ENCODE peak calls at places on chromosomes 7 and 10, in four cellular contexts. One of them, this sample, is unnamed.

GRCh38 chr7:39428221-39428620 is 138.0 kb upstream of the YAE1 start:
- DNase-seq in C1 segment of cervical spinal cord: no peak
- DNase-seq in CD8-positive, alpha-beta T cell: no peak
- DNase-seq in activated CD8-positive, alpha-beta memory T cell treated with anti-CD3 and anti-CD28 coated beads, Interleukin-2, amount 10 ng/mL, durations not matched to agents 7 days and 5 days: no peak
- DNase-seq in this sample: no peak

GRCh38 chr7:2321020-2321419 is 6.8 kb upstream of the SNX8 start:
- DNase-seq in activated CD8-positive, alpha-beta memory T cell treated with anti-CD3 and anti-CD28 coated beads, Interleukin-2, amount 10 ng/mL, durations not matched to agents 7 days and 5 days: no peak
- DNase-seq in CD8-positive, alpha-beta T cell: no peak
- DNase-seq in C1 segment of cervical spinal cord: no peak
- DNase-seq in this sample: no peak

GRCh38 chr7:111499027-111499426 is 63.3 kb downstream of the IMMP2L start:
- DNase-seq in CD8-positive, alpha-beta T cell: no peak
- DNase-seq in activated CD8-positive, alpha-beta memory T cell treated with anti-CD3 and anti-CD28 coated beads, Interleukin-2, amount 10 ng/mL, durations not matched to agents 7 days and 5 days: no peak
- DNase-seq in C1 segment of cervical spinal cord: no peak
- DNase-seq in this sample: no peak

GRCh38 chr10:132065491-132066105 is at the start of gene JAKMIP3:
- DNase-seq in CD8-positive, alpha-beta T cell: no peak
- DNase-seq in activated CD8-positive, alpha-beta memory T cell treated with anti-CD3 and anti-CD28 coated beads, Interleukin-2, amount 10 ng/mL, durations not matched to agents 7 days and 5 days: no peak
- DNase-seq in C1 segment of cervical spinal cord: peak; percentile 59
- DNase-seq in this sample: peak; percentile 76

GRCh38 chr10:61901829-61902447 is 439 bp downstream of the ARID5B start:
- DNase-seq in C1 segment of cervical spinal cord: peak; percentile 51
- DNase-seq in CD8-positive, alpha-beta T cell: peak; percentile 18
- DNase-seq in activated CD8-positive, alpha-beta memory T cell treated with anti-CD3 and anti-CD28 coated beads, Interleukin-2, amount 10 ng/mL, durations not matched to agents 7 days and 5 days: no peak
- DNase-seq in this sample: peak; percentile 83

GRCh38 chr10:129031233-129032150 is 435.5 kb upstream of the MGMT start:
- DNase-seq in activated CD8-positive, alpha-beta memory T cell treated with anti-CD3 and anti-CD28 coated beads, Interleukin-2, amount 10 ng/mL, durations not matched to agents 7 days and 5 days: peak; percentile 54
- DNase-seq in CD8-positive, alpha-beta T cell: peak; percentile 61
- DNase-seq in C1 segment of cervical spinal cord: peak; percentile 9
- DNase-seq in this sample: peak; percentile 35

GRCh38 chr10:43845121-43845520 is 196.4 kb upstream of the ZNF32 start:
- DNase-seq in CD8-positive, alpha-beta T cell: no peak
- DNase-seq in C1 segment of cervical spinal cord: no peak
- DNase-seq in activated CD8-positive, alpha-beta memory T cell treated with anti-CD3 and anti-CD28 coated beads, Interleukin-2, amount 10 ng/mL, durations not matched to agents 7 days and 5 days: no peak
- DNase-seq in this sample: no peak

GRCh38 chr7:28298870-28299484 is 113.3 kb upstream of the CREB5 start:
- DNase-seq in C1 segment of cervical spinal cord: peak; percentile 34
- DNase-seq in CD8-positive, alpha-beta T cell: no peak
- DNase-seq in activated CD8-positive, alpha-beta memory T cell treated with anti-CD3 and anti-CD28 coated beads, Interleukin-2, amount 10 ng/mL, durations not matched to agents 7 days and 5 days: no peak
- DNase-seq in this sample: peak; percentile 36

GRCh38 chr7:11951909-11952308 is 119.9 kb upstream of the THSD7A start:
- DNase-seq in activated CD8-positive, alpha-beta memory T cell treated with anti-CD3 and anti-CD28 coated beads, Interleukin-2, amount 10 ng/mL, durations not matched to agents 7 days and 5 days: no peak
- DNase-seq in CD8-positive, alpha-beta T cell: no peak
- DNase-seq in C1 segment of cervical spinal cord: no peak
- DNase-seq in this sample: no peak

GRCh38 chr10:29239569-29240472 is 49.0 kb upstream of the LYZL1 start:
- DNase-seq in CD8-positive, alpha-beta T cell: no peak
- DNase-seq in activated CD8-positive, alpha-beta memory T cell treated with anti-CD3 and anti-CD28 coated beads, Interleukin-2, amount 10 ng/mL, durations not matched to agents 7 days and 5 days: no peak
- DNase-seq in C1 segment of cervical spinal cord: no peak
- DNase-seq in this sample: no peak

GRCh38 chr7:34756025-34756437 is 98.0 kb downstream of the NPSR1 start:
- DNase-seq in C1 segment of cervical spinal cord: no peak
- DNase-seq in CD8-positive, alpha-beta T cell: no peak
- DNase-seq in activated CD8-positive, alpha-beta memory T cell treated with anti-CD3 and anti-CD28 coated beads, Interleukin-2, amount 10 ng/mL, durations not matched to agents 7 days and 5 days: no peak
- DNase-seq in this sample: no peak

GRCh38 chr7:138891446-138891810 is 89.8 kb downstream of the KIAA1549 start:
- DNase-seq in C1 segment of cervical spinal cord: no peak
- DNase-seq in CD8-positive, alpha-beta T cell: no peak
- DNase-seq in activated CD8-positive, alpha-beta memory T cell treated with anti-CD3 and anti-CD28 coated beads, Interleukin-2, amount 10 ng/mL, durations not matched to agents 7 days and 5 days: no peak
- DNase-seq in this sample: no peak

GRCh38 chr7:128263420-128263819 is 22.3 kb downstream of the LEP start:
- DNase-seq in CD8-positive, alpha-beta T cell: no peak
- DNase-seq in activated CD8-positive, alpha-beta memory T cell treated with anti-CD3 and anti-CD28 coated beads, Interleukin-2, amount 10 ng/mL, durations not matched to agents 7 days and 5 days: no peak
- DNase-seq in C1 segment of cervical spinal cord: no peak
- DNase-seq in this sample: no peak

GRCh38 chr7:129569326-129569725 is 42.2 kb upstream of the NRF1 start:
- DNase-seq in activated CD8-positive, alpha-beta memory T cell treated with anti-CD3 and anti-CD28 coated beads, Interleukin-2, amount 10 ng/mL, durations not matched to agents 7 days and 5 days: no peak
- DNase-seq in CD8-positive, alpha-beta T cell: no peak
- DNase-seq in C1 segment of cervical spinal cord: no peak
- DNase-seq in this sample: no peak

GRCh38 chr10:78779339-78779955 is 289.3 kb upstream of the ZMIZ1 start:
- DNase-seq in activated CD8-positive, alpha-beta memory T cell treated with anti-CD3 and anti-CD28 coated beads, Interleukin-2, amount 10 ng/mL, durations not matched to agents 7 days and 5 days: no peak
- DNase-seq in C1 segment of cervical spinal cord: no peak
- DNase-seq in CD8-positive, alpha-beta T cell: no peak
- DNase-seq in this sample: no peak

GRCh38 chr7:10022957-10023356 is 950.7 kb upstream of the PHF14 start:
- DNase-seq in C1 segment of cervical spinal cord: peak; percentile 37
- DNase-seq in activated CD8-positive, alpha-beta memory T cell treated with anti-CD3 and anti-CD28 coated beads, Interleukin-2, amount 10 ng/mL, durations not matched to agents 7 days and 5 days: no peak
- DNase-seq in CD8-positive, alpha-beta T cell: no peak
- DNase-seq in this sample: peak; percentile 31

GRCh38 chr10:6269953-6270867 is 67.5 kb downstream of the PFKFB3 start:
- DNase-seq in C1 segment of cervical spinal cord: no peak
- DNase-seq in CD8-positive, alpha-beta T cell: peak; percentile 64
- DNase-seq in activated CD8-positive, alpha-beta memory T cell treated with anti-CD3 and anti-CD28 coated beads, Interleukin-2, amount 10 ng/mL, durations not matched to agents 7 days and 5 days: peak; percentile 95
- DNase-seq in this sample: no peak

GRCh38 chr7:157022681-157023588 is 12.5 kb upstream of the MNX1 start:
- DNase-seq in C1 segment of cervical spinal cord: no peak
- DNase-seq in CD8-positive, alpha-beta T cell: no peak
- DNase-seq in activated CD8-positive, alpha-beta memory T cell treated with anti-CD3 and anti-CD28 coated beads, Interleukin-2, amount 10 ng/mL, durations not matched to agents 7 days and 5 days: no peak
- DNase-seq in this sample: no peak

GRCh38 chr10:132068431-132069121 is 2.8 kb downstream of the JAKMIP3 start:
- DNase-seq in activated CD8-positive, alpha-beta memory T cell treated with anti-CD3 and anti-CD28 coated beads, Interleukin-2, amount 10 ng/mL, durations not matched to agents 7 days and 5 days: no peak
- DNase-seq in CD8-positive, alpha-beta T cell: no peak
- DNase-seq in C1 segment of cervical spinal cord: no peak
- DNase-seq in this sample: no peak

GRCh38 chr10:103558916-103559315 is 65.4 kb downstream of the NEURL1 start:
- DNase-seq in C1 segment of cervical spinal cord: no peak
- DNase-seq in activated CD8-positive, alpha-beta memory T cell treated with anti-CD3 and anti-CD28 coated beads, Interleukin-2, amount 10 ng/mL, durations not matched to agents 7 days and 5 days: no peak
- DNase-seq in CD8-positive, alpha-beta T cell: no peak
- DNase-seq in this sample: no peak

GRCh38 chr7:2860627-2861133 is 16.6 kb upstream of the GNA12 start:
- DNase-seq in activated CD8-positive, alpha-beta memory T cell treated with anti-CD3 and anti-CD28 coated beads, Interleukin-2, amount 10 ng/mL, durations not matched to agents 7 days and 5 days: no peak
- DNase-seq in CD8-positive, alpha-beta T cell: no peak
- DNase-seq in C1 segment of cervical spinal cord: no peak
- DNase-seq in this sample: no peak

GRCh38 chr7:121071662-121072061 is 83.2 kb downstream of the CPED1 start:
- DNase-seq in CD8-positive, alpha-beta T cell: no peak
- DNase-seq in activated CD8-positive, alpha-beta memory T cell treated with anti-CD3 and anti-CD28 coated beads, Interleukin-2, amount 10 ng/mL, durations not matched to agents 7 days and 5 days: no peak
- DNase-seq in C1 segment of cervical spinal cord: no peak
- DNase-seq in this sample: no peak

GRCh38 chr7:134461921-134462320 is 3.0 kb upstream of the AKR1B1 start:
- DNase-seq in C1 segment of cervical spinal cord: no peak
- DNase-seq in activated CD8-positive, alpha-beta memory T cell treated with anti-CD3 and anti-CD28 coated beads, Interleukin-2, amount 10 ng/mL, durations not matched to agents 7 days and 5 days: no peak
- DNase-seq in CD8-positive, alpha-beta T cell: no peak
- DNase-seq in this sample: no peak

GRCh38 chr10:93993782-93994668 is at the start of gene PLCE1:
- DNase-seq in CD8-positive, alpha-beta T cell: no peak
- DNase-seq in C1 segment of cervical spinal cord: no peak
- DNase-seq in activated CD8-positive, alpha-beta memory T cell treated with anti-CD3 and anti-CD28 coated beads, Interleukin-2, amount 10 ng/mL, durations not matched to agents 7 days and 5 days: no peak
- DNase-seq in this sample: peak; percentile 10

GRCh38 chr7:130359276-130359857 is 14.8 kb downstream of the CPA5 start:
- DNase-seq in activated CD8-positive, alpha-beta memory T cell treated with anti-CD3 and anti-CD28 coated beads, Interleukin-2, amount 10 ng/mL, durations not matched to agents 7 days and 5 days: no peak
- DNase-seq in C1 segment of cervical spinal cord: no peak
- DNase-seq in CD8-positive, alpha-beta T cell: no peak
- DNase-seq in this sample: no peak

GRCh38 chr10:6141296-6142151 is 52.7 kb downstream of the RBM17 start:
- DNase-seq in CD8-positive, alpha-beta T cell: no peak
- DNase-seq in C1 segment of cervical spinal cord: no peak
- DNase-seq in activated CD8-positive, alpha-beta memory T cell treated with anti-CD3 and anti-CD28 coated beads, Interleukin-2, amount 10 ng/mL, durations not matched to agents 7 days and 5 days: peak; percentile 69
- DNase-seq in this sample: no peak

GRCh38 chr10:126872768-126873167 is 32.5 kb upstream of the DOCK1 start:
- DNase-seq in C1 segment of cervical spinal cord: no peak
- DNase-seq in CD8-positive, alpha-beta T cell: no peak
- DNase-seq in activated CD8-positive, alpha-beta memory T cell treated with anti-CD3 and anti-CD28 coated beads, Interleukin-2, amount 10 ng/mL, durations not matched to agents 7 days and 5 days: no peak
- DNase-seq in this sample: no peak

GRCh38 chr10:47340613-47341170 is 7.5 kb upstream of the RBP3 start:
- DNase-seq in C1 segment of cervical spinal cord: peak; percentile 4
- DNase-seq in activated CD8-positive, alpha-beta memory T cell treated with anti-CD3 and anti-CD28 coated beads, Interleukin-2, amount 10 ng/mL, durations not matched to agents 7 days and 5 days: peak; percentile 68
- DNase-seq in CD8-positive, alpha-beta T cell: peak; percentile 70
- DNase-seq in this sample: no peak

GRCh38 chr10:70296406-70296899 is 12.6 kb upstream of the NPFFR1 start:
- DNase-seq in CD8-positive, alpha-beta T cell: no peak
- DNase-seq in activated CD8-positive, alpha-beta memory T cell treated with anti-CD3 and anti-CD28 coated beads, Interleukin-2, amount 10 ng/mL, durations not matched to agents 7 days and 5 days: no peak
- DNase-seq in C1 segment of cervical spinal cord: no peak
- DNase-seq in this sample: no peak

GRCh38 chr10:31064334-31064733 is 32.7 kb upstream of the ZNF438 start:
- DNase-seq in CD8-positive, alpha-beta T cell: no peak
- DNase-seq in C1 segment of cervical spinal cord: no peak
- DNase-seq in activated CD8-positive, alpha-beta memory T cell treated with anti-CD3 and anti-CD28 coated beads, Interleukin-2, amount 10 ng/mL, durations not matched to agents 7 days and 5 days: no peak
- DNase-seq in this sample: no peak

GRCh38 chr10:100009283-100009792 is 409 bp downstream of the DNMBP start:
- DNase-seq in C1 segment of cervical spinal cord: no peak
- DNase-seq in activated CD8-positive, alpha-beta memory T cell treated with anti-CD3 and anti-CD28 coated beads, Interleukin-2, amount 10 ng/mL, durations not matched to agents 7 days and 5 days: no peak
- DNase-seq in CD8-positive, alpha-beta T cell: peak; percentile 53
- DNase-seq in this sample: no peak

GRCh38 chr7:77740257-77740656 is 44.0 kb downstream of the RSBN1L start:
- DNase-seq in C1 segment of cervical spinal cord: no peak
- DNase-seq in CD8-positive, alpha-beta T cell: no peak
- DNase-seq in activated CD8-positive, alpha-beta memory T cell treated with anti-CD3 and anti-CD28 coated beads, Interleukin-2, amount 10 ng/mL, durations not matched to agents 7 days and 5 days: no peak
- DNase-seq in this sample: no peak

GRCh38 chr10:94617389-94617944 is 66.1 kb upstream of the CYP2C18 start:
- DNase-seq in activated CD8-positive, alpha-beta memory T cell treated with anti-CD3 and anti-CD28 coated beads, Interleukin-2, amount 10 ng/mL, durations not matched to agents 7 days and 5 days: no peak
- DNase-seq in CD8-positive, alpha-beta T cell: no peak
- DNase-seq in C1 segment of cervical spinal cord: no peak
- DNase-seq in this sample: no peak

This sample was measured in hippocampal formation.